ENCODE peak calls at places on chromosomes 12 and 14, in nine cellular contexts. V is HS-5; N is activated CD8-positive, alpha-beta memory T cell treated with anti-CD3 and anti-CD28 coated beads, Interleukin-2, amount 50 U/mL, for 48 hours; R is AG20443; K is HEK293T; D is GM03348; X is CD8-positive, alpha-beta memory T cell; I is WERI-Rb-1; C is left cardiac atrium. E is an unnamed sample.

GRCh38 chr14:94713115-94713514 is 56.8 kb downstream of the GSC start:
- DNase-seq in V (no peak), N (no peak), R (no peak), K (no peak), D (no peak), X (no peak), I (no peak), C (no peak), E (no peak)

GRCh38 chr14:42944284-42944683 is 1337.6 kb downstream of the LRFN5 start:
- DNase-seq in V (peak), N (no peak), R (no peak), K (no peak), D (no peak), X (no peak), I (no peak), C (no peak), E (peak)

GRCh38 chr12:57342207-57342691 is 88.6 kb downstream of the R3HDM2 start:
- DNase-seq in V (no peak), N (no peak), R (peak), K (peak), D (peak), X (no peak), I (peak), C (peak), E (no peak)

GRCh38 chr12:24719293-24719721 is 229.6 kb downstream of the BCAT1 start:
- DNase-seq in V (peak), N (peak), R (no peak), K (no peak), D (no peak), X (peak), I (no peak), C (no peak), E (no peak)

GRCh38 chr14:95290769-95291440 is 28.8 kb downstream of the CLMN start:
- DNase-seq in V (no peak), N (peak), R (no peak), K (no peak), D (no peak), X (no peak), I (peak), C (no peak), E (no peak)

GRCh38 chr14:78007160-78007559 is 163.0 kb upstream of the NRXN3 start:
- DNase-seq in V (no peak), N (no peak), R (no peak), K (no peak), D (no peak), X (no peak), I (no peak), C (no peak), E (no peak)

GRCh38 chr14:90616881-90617280 is 199.3 kb downstream of the TTC7B start:
- DNase-seq in V (no peak), N (no peak), R (no peak), K (no peak), D (no peak), X (no peak), I (no peak), C (no peak), E (no peak)

GRCh38 chr12:6620137-6620884 is 13.1 kb upstream of the CHD4 start:
- DNase-seq in V (no peak), N (peak), R (peak), K (no peak), D (peak), X (no peak), I (no peak), C (peak), E (no peak)

GRCh38 chr12:108955225-108955835 is 65.5 kb downstream of the SVOP start:
- DNase-seq in V (no peak), N (no peak), R (no peak), K (peak), D (no peak), X (no peak), I (peak), C (peak), E (peak)

GRCh38 chr14:106094654-106095189 is 568.3 kb downstream of the TMEM121 start:
- DNase-seq in V (no peak), N (peak), R (no peak), K (peak), D (no peak), X (peak), I (peak), C (no peak), E (no peak)

GRCh38 chr14:90518941-90519256 is 122.1 kb downstream of the CALM1 start:
- DNase-seq in V (no peak), N (peak), R (no peak), K (peak), D (peak), X (peak), I (peak), C (no peak), E (no peak)

GRCh38 chr14:101894365-101895113 is 69.8 kb upstream of the DYNC1H1 start:
- DNase-seq in V (no peak), N (no peak), R (no peak), K (no peak), D (no peak), X (no peak), I (no peak), C (no peak), E (no peak)

GRCh38 chr12:119940881-119941280 is 48.2 kb upstream of the BICDL1 start:
- DNase-seq in V (peak), N (no peak), R (peak), K (no peak), D (peak), X (no peak), I (no peak), C (no peak), E (peak)

GRCh38 chr12:2801044-2801783 is 6.4 kb downstream of the FKBP4 start:
- DNase-seq in V (no peak), N (no peak), R (no peak), K (no peak), D (no peak), X (no peak), I (no peak), C (no peak), E (no peak)

GRCh38 chr14:105537580-105538474 is 11.4 kb downstream of the TMEM121 start:
- DNase-seq in V (no peak), N (peak), R (peak), K (peak), D (peak), X (peak), I (peak), C (peak), E (peak)

GRCh38 chr12:100675432-100675831 is 101.9 kb downstream of the GAS2L3 start:
- DNase-seq in V (peak), N (no peak), R (no peak), K (no peak), D (peak), X (no peak), I (no peak), C (peak), E (no peak)

GRCh38 chr14:78142994-78143393 is 27.2 kb upstream of the NRXN3 start:
- DNase-seq in V (no peak), N (no peak), R (no peak), K (no peak), D (no peak), X (no peak), I (no peak), C (no peak), E (no peak)

GRCh38 chr12:79689477-79690155 is 1.1 kb downstream of the PAWR start:
- DNase-seq in V (no peak), N (peak), R (peak), K (peak), D (peak), X (no peak), I (peak), C (peak), E (peak)

GRCh38 chr12:83318386-83318971 is 631.8 kb downstream of the TMTC2 start:
- DNase-seq in V (no peak), N (no peak), R (no peak), K (no peak), D (no peak), X (no peak), I (no peak), C (no peak), E (peak)

GRCh38 chr14:105855893-105856675 is 329.7 kb downstream of the TMEM121 start:
- DNase-seq in V (no peak), N (peak), R (no peak), K (no peak), D (no peak), X (no peak), I (no peak), C (peak), E (no peak)

GRCh38 chr14:94364964-94365363 is 23.4 kb downstream of the SERPINA1 start:
- DNase-seq in V (no peak), N (no peak), R (no peak), K (no peak), D (no peak), X (no peak), I (no peak), C (no peak), E (no peak)

GRCh38 chr14:93231129-93231979 is 24.3 kb downstream of the UBR7 start:
- DNase-seq in V (no peak), N (no peak), R (peak), K (no peak), D (peak), X (no peak), I (no peak), C (peak), E (peak)

GRCh38 chr12:44774815-44775411 is 101.2 kb downstream of the NELL2 start:
- DNase-seq in V (no peak), N (peak), R (peak), K (peak), D (peak), X (peak), I (peak), C (peak), E (no peak)

E was measured in COLO829.